ENCODE peak calls at places on chromosome 14, in eight cellular contexts. T, F, M, S, H, O, V and B are unnamed samples.

GRCh38 chr14:31239673-31240072 is 32.1 kb upstream of the HECTD1 start:
- DNase-seq in V (no peak), H (no peak), O (peak), S (no peak), M (no peak), F (peak), T (no peak), B (peak)

GRCh38 chr14:79820866-79821535 is 390.3 kb downstream of the DIO2 start:
- DNase-seq in V (no peak), M (no peak), S (no peak), F (no peak), H (no peak), O (no peak), T (no peak), B (no peak)

GRCh38 chr14:62629070-62629580 is 416.1 kb downstream of the KCNH5 start:
- DNase-seq in T (no peak), S (no peak), O (no peak), V (no peak), M (no peak), H (no peak), F (no peak), B (no peak)

GRCh38 chr14:49286257-49286983 is 299.8 kb downstream of the RPS29 start:
- DNase-seq in M (no peak), T (no peak), S (no peak), H (no peak), O (no peak), V (no peak), F (no peak), B (no peak)

GRCh38 chr14:58607571-58608317 is 30.0 kb upstream of the DACT1 start:
- DNase-seq in F (no peak), M (peak), O (no peak), S (no peak), V (peak), H (no peak), T (peak), B (no peak)

GRCh38 chr14:70416717-70417349 is at the start of gene SYNJ2BP:
- DNase-seq in H (peak), F (peak), T (peak), V (peak), O (no peak), M (peak), S (peak), B (peak)

GRCh38 chr14:81434230-81434629 is 34.1 kb upstream of the STON2 start:
- DNase-seq in V (no peak), T (no peak), O (no peak), F (no peak), H (no peak), S (no peak), M (no peak), B (no peak)

GRCh38 chr14:63443988-63444387 is 99.2 kb downstream of the PPP2R5E start:
- DNase-seq in O (no peak), M (no peak), S (no peak), T (peak), H (no peak), V (no peak), F (no peak), B (no peak)

GRCh38 chr14:105480807-105481801 is 5.6 kb upstream of the CRIP1 start:
- DNase-seq in M (peak), T (peak), H (peak), F (peak), O (peak), V (peak), S (peak), B (peak)

GRCh38 chr14:64061115-64061514 is 208.3 kb downstream of the SYNE2 start:
- DNase-seq in V (no peak), H (no peak), O (no peak), T (no peak), S (no peak), M (no peak), F (no peak), B (no peak)

GRCh38 chr14:54498095-54498531 is 9.3 kb upstream of the GMFB start:
- DNase-seq in O (no peak), V (no peak), M (no peak), F (peak), H (no peak), S (no peak), T (no peak), B (no peak)

GRCh38 chr14:105507247-105507646 is 16.2 kb downstream of the TEDC1 start:
- DNase-seq in S (no peak), V (no peak), O (no peak), H (no peak), F (no peak), M (no peak), T (no peak), B (peak)

GRCh38 chr14:61281186-61281676 is at the start of gene TMEM30B:
- DNase-seq in T (no peak), F (peak), H (peak), S (no peak), V (no peak), O (no peak), M (no peak), B (peak)

GRCh38 chr14:22986508-22987054 is 4.2 kb upstream of the AJUBA start:
- DNase-seq in T (peak), M (peak), V (peak), H (peak), O (peak), F (peak), S (peak), B (peak)

GRCh38 chr14:49954171-49954631 is 61.3 kb downstream of the ARF6 start:
- DNase-seq in V (no peak), H (no peak), T (peak), M (peak), F (no peak), S (no peak), O (no peak), B (no peak)

GRCh38 chr14:54935958-54936357 is 33.3 kb upstream of the GCH1 start:
- DNase-seq in T (peak), O (no peak), H (no peak), S (no peak), V (peak), M (peak), F (no peak), B (no peak)

GRCh38 chr14:59055439-59056045 is 132.9 kb upstream of the DAAM1 start:
- DNase-seq in O (no peak), S (peak), M (peak), F (peak), H (no peak), T (peak), V (peak), B (no peak)

GRCh38 chr14:61768240-61768639 is 6.0 kb downstream of the SNAPC1 start:
- DNase-seq in S (no peak), F (no peak), V (no peak), T (no peak), H (no peak), O (no peak), M (no peak), B (no peak)

GRCh38 chr14:23550827-23551265 is 719 bp downstream of the ZFHX2 start:
- DNase-seq in M (no peak), T (no peak), F (no peak), S (no peak), V (no peak), O (no peak), H (peak), B (peak)

GRCh38 chr14:54026671-54027070 is 70.0 kb upstream of the BMP4 start:
- DNase-seq in H (no peak), F (no peak), S (no peak), V (no peak), M (no peak), T (no peak), O (no peak), B (no peak)

GRCh38 chr14:95507701-95508103 is 8.7 kb downstream of the SYNE3 start:
- DNase-seq in O (peak), S (peak), V (peak), F (no peak), T (peak), H (peak), M (peak), B (no peak)

GRCh38 chr14:36227802-36228201 is 51.3 kb upstream of the PTCSC3 start:
- DNase-seq in T (no peak), M (no peak), V (no peak), O (no peak), S (no peak), F (peak), H (no peak), B (no peak)

GRCh38 chr14:50023671-50024490 is 92.5 kb downstream of the VCPKMT start:
- DNase-seq in F (no peak), V (peak), S (peak), M (peak), H (no peak), O (no peak), T (peak), B (no peak)

GRCh38 chr14:93834739-93835383 is 46.6 kb upstream of the PRIMA1 start:
- DNase-seq in F (no peak), S (no peak), O (peak), H (no peak), V (no peak), M (no peak), T (no peak), B (no peak)

GRCh38 chr14:80770114-80770917 is 171.2 kb downstream of the CEP128 start:
- DNase-seq in H (no peak), F (no peak), O (no peak), V (no peak), S (no peak), M (no peak), T (no peak), B (no peak)

GRCh38 chr14:72075649-72076334 is 143.6 kb downstream of the RGS6 start:
- DNase-seq in H (no peak), T (no peak), M (no peak), F (no peak), O (no peak), V (no peak), S (no peak), B (no peak)

GRCh38 chr14:83462759-83463158 is 1929.1 kb upstream of the SEL1L start:
- DNase-seq in T (no peak), O (no peak), S (no peak), V (no peak), H (no peak), F (no peak), M (no peak), B (no peak)

GRCh38 chr14:104873380-104874055 is 8.4 kb downstream of the CEP170B start:
- DNase-seq in M (no peak), F (no peak), O (no peak), T (no peak), H (peak), S (no peak), V (no peak), B (peak)

GRCh38 chr14:25041898-25042297 is 8.0 kb downstream of the STXBP6 start:
- DNase-seq in M (no peak), S (no peak), O (no peak), V (no peak), T (no peak), F (no peak), H (no peak), B (no peak)

GRCh38 chr14:104085032-104085888 is at the start of gene ASPG:
- DNase-seq in V (no peak), F (peak), O (no peak), T (no peak), M (no peak), H (peak), S (no peak), B (peak)

GRCh38 chr14:73567365-73567764 is 1.6 kb upstream of the ACOT2 start:
- DNase-seq in H (no peak), M (no peak), T (no peak), O (no peak), S (no peak), V (no peak), F (no peak), B (no peak)

GRCh38 chr14:22848391-22849164 is 12.2 kb downstream of the MMP14 start:
- DNase-seq in F (peak), H (peak), M (peak), S (peak), V (peak), O (peak), T (peak), B (peak)

GRCh38 chr14:21825147-21825743 is 151.6 kb upstream of the OR4E1 start:
- DNase-seq in H (no peak), S (no peak), F (no peak), M (peak), V (peak), O (no peak), T (no peak), B (no peak)
- H3K4me3 ChIP-seq in H (no peak), S (no peak), F (no peak), M (no peak), V (no peak), O (no peak), T (no peak), B (no peak)

GRCh38 chr14:74765721-74766120 is 2.6 kb downstream of the YLPM1 start:
- DNase-seq in F (no peak), H (no peak), S (no peak), M (no peak), V (no peak), O (no peak), T (no peak), B (no peak)
- H3K4me3 ChIP-seq in F (peak), H (no peak), S (peak), M (peak), V (peak), O (peak), T (peak), B (peak)

GRCh38 chr14:45135181-45135580 is 549 bp upstream of the FANCM start:
- DNase-seq in O (no peak), V (peak), S (peak), H (no peak), T (peak), M (peak), F (peak), B (no peak)
- H3K4me3 ChIP-seq in O (peak), V (peak), S (peak), H (peak), T (peak), M (peak), F (peak), B (peak)

GRCh38 chr14:77039285-77040058 is 11.0 kb upstream of the IRF2BPL start:
- DNase-seq in F (no peak), O (no peak), H (no peak), T (peak), S (peak), V (peak), M (peak), B (no peak)
- H3K4me3 ChIP-seq in F (peak), O (peak), H (no peak), T (peak), S (peak), V (peak), M (no peak), B (peak)

GRCh38 chr14:90382491-90383125 is 14.2 kb upstream of the CALM1 start:
- DNase-seq in H (peak), F (peak), T (peak), M (peak), O (peak), S (peak), V (peak), B (peak)
- H3K4me3 ChIP-seq in H (peak), F (peak), T (peak), M (peak), O (peak), S (peak), V (peak), B (peak)

GRCh38 chr14:101583709-101584048 is 22.4 kb downstream of the DIO3 start:
- DNase-seq in O (no peak), H (no peak), V (no peak), S (no peak), F (no peak), T (no peak), M (no peak), B (no peak)

GRCh38 chr14:101584049-101584859 is 23.0 kb downstream of the DIO3 start:
- DNase-seq in T (no peak), O (peak), M (peak), H (peak), V (peak), F (no peak), S (no peak), B (peak)

GRCh38 chr14:101582294-101582693 is 21.0 kb downstream of the DIO3 start:
- DNase-seq in H (peak), V (no peak), S (no peak), T (no peak), F (no peak), O (no peak), M (no peak), B (no peak)

GRCh38 chr14:101581806-101582205 is 20.5 kb downstream of the DIO3 start:
- DNase-seq in T (no peak), V (no peak), M (no peak), H (peak), S (no peak), O (no peak), F (no peak), B (no peak)

DNA sequence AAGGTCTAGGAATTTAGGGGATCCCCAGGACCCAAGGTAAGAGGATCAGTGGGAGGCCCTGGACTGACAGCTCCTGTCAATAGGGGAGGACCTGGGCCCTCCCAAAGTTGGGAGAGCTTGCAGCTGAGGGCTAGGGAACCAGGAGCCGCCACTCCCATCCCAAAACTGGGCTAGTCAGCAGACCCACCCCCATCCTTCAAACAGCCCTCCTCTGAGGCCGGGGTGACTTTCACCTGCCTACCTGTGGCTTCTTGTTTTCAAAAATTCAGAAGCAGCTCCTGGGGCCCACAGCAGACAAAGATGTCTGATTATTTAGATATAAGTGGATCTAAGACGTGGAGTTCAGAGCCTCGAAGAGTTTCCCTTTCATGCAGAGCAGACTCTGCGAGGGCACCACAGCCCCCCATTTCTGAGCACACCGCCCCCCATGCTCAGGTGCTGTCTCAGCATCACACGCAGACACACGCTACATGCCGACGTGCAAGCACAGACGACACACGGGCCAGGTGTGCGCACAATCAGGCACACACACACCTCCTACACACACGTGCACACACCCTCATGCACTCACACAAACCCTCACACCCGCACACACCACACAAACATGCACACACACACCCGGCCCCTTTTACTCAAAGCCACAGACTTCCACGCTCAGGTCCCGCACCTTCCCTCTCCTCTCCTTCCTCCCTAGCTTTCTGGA is 21.9 kb downstream of the DIO3 start:
- DNase-seq in M (no peak), F (no peak), V (no peak), S (no peak), T (no peak), O (no peak), H (peak), B (peak)
- H3K4me3 ChIP-seq in M (no peak), F (no peak), V (no peak), S (no peak), T (no peak), O (no peak), H (no peak), B (no peak)

GRCh38 chr14:102819176-102819628 is 42.0 kb downstream of the TRAF3 start:
- DNase-seq in M (no peak), O (no peak), F (peak), T (no peak), V (no peak), H (peak), S (no peak), B (no peak)
- H3K4me3 ChIP-seq in M (no peak), O (peak), F (no peak), T (no peak), V (no peak), H (no peak), S (no peak), B (no peak)